ENCODE peak calls at places on chromosomes 6 and 20, in seven cellular contexts. R, U, V, X, O, Y and I are unnamed samples.

GRCh38 chr6:18509871-18510643 is 122.9 kb downstream of the RNF144B start:
- DNase-seq in X (no peak), V (no peak), R (no peak), O (no peak), Y (no peak), U (no peak), I (no peak)

GRCh38 chr6:69570126-69570525 is 226.7 kb downstream of the LMBRD1 start:
- DNase-seq in U (no peak), R (no peak), X (no peak), O (no peak), Y (no peak), V (no peak), I (no peak)

GRCh38 chr20:46063652-46064054 is 26.1 kb downstream of the NCOA5 start:
- DNase-seq in Y (no peak), O (no peak), R (no peak), U (no peak), V (no peak), X (no peak), I (no peak)

GRCh38 chr20:3177746-3178477 is 4.6 kb upstream of the LZTS3 start:
- DNase-seq in U (no peak), V (no peak), Y (no peak), O (no peak), R (no peak), X (no peak), I (no peak)

GRCh38 chr6:47414517-47415167 is 62.9 kb upstream of the CD2AP start:
- DNase-seq in R (no peak), O (no peak), V (peak), X (no peak), U (no peak), Y (peak), I (no peak)

GRCh38 chr6:38193486-38194281 is 374.2 kb downstream of the ZFAND3 start:
- DNase-seq in Y (no peak), V (no peak), O (no peak), R (peak), U (no peak), X (no peak), I (no peak)

GRCh38 chr6:138018297-138018696 is 88.9 kb downstream of the PERP start:
- DNase-seq in O (no peak), V (no peak), U (no peak), Y (no peak), X (no peak), R (no peak), I (no peak)

GRCh38 chr6:29553268-29554057 is 6.1 kb downstream of the UBD start:
- DNase-seq in V (peak), R (no peak), Y (peak), U (peak), O (peak), X (no peak), I (peak)

GRCh38 chr6:145213614-145214013 is 521.7 kb downstream of the EPM2A start:
- DNase-seq in U (no peak), R (no peak), X (no peak), V (no peak), Y (no peak), O (no peak), I (no peak)

GRCh38 chr6:96391776-96392175 is 129.8 kb upstream of the UFL1 start:
- DNase-seq in U (no peak), R (peak), V (no peak), X (peak), O (no peak), Y (no peak), I (peak)

GRCh38 chr6:157014871-157015270 is 237.7 kb downstream of the ARID1B start:
- DNase-seq in O (no peak), X (no peak), V (no peak), Y (no peak), U (no peak), R (no peak), I (no peak)

GRCh38 chr6:56524891-56525703 is 117.6 kb downstream of the DST start:
- DNase-seq in O (no peak), U (no peak), V (no peak), X (no peak), Y (no peak), R (no peak), I (no peak)

GRCh38 chr20:8342401-8342800 is 210.3 kb downstream of the PLCB1 start:
- DNase-seq in U (no peak), Y (no peak), X (no peak), V (no peak), R (no peak), O (no peak), I (no peak)